ENCODE peak calls at places on chromosomes 11 and 22, in five cellular contexts. X is spleen, B is HCT116, Y is A549, I is choroid plexus epithelial cell. H is an unnamed sample.

GRCh38 chr11:46249103-46249942 is 28.1 kb upstream of the CREB3L1 start:
- DNase-seq in X (no peak), B (no peak), Y (no peak), I (peak), H (no peak)

GRCh38 chr11:67024410-67024809 is 1.5 kb downstream of the SYT12 start:
- DNase-seq in X (no peak), B (no peak), Y (no peak), I (no peak), H (peak)

GRCh38 chr22:26038365-26038764 is 130.9 kb upstream of the SEZ6L start:
- DNase-seq in X (no peak), B (no peak), Y (no peak), I (no peak), H (no peak)

GRCh38 chr11:25535462-25535861 is 796.5 kb upstream of the ANO3 start:
- DNase-seq in X (no peak), B (no peak), Y (no peak), I (peak), H (no peak)

GRCh38 chr22:24117942-24118341 is 63.3 kb upstream of the SUSD2 start:
- DNase-seq in X (no peak), B (no peak), Y (no peak), I (no peak), H (peak)

GRCh38 chr11:5624489-5625278 is at the start of gene TRIM34:
- DNase-seq in X (peak), B (no peak), Y (peak), I (peak), H (peak)

GRCh38 chr11:74672956-74673895 is 58.0 kb downstream of the CHRDL2 start:
- DNase-seq in X (peak), B (no peak), Y (peak), I (peak), H (peak)

GRCh38 chr22:22057617-22058378 is 75.2 kb upstream of the TOP3B start:
- DNase-seq in X (no peak), B (no peak), Y (no peak), I (no peak), H (no peak)

GRCh38 chr11:57047610-57048009 is 58.9 kb downstream of the OR5AK2 start:
- DNase-seq in X (no peak), B (no peak), Y (no peak), I (no peak), H (no peak)

GRCh38 chr22:35591696-35592417 is 25.3 kb downstream of the MB start:
- DNase-seq in X (no peak), B (no peak), Y (no peak), I (no peak), H (no peak)

GRCh38 chr11:62338218-62338617 is 970 bp downstream of the ASRGL1 start:
- DNase-seq in X (no peak), B (no peak), Y (no peak), I (no peak), H (no peak)

GRCh38 chr11:115406404-115406803 is 97.8 kb downstream of the CADM1 start:
- DNase-seq in X (no peak), B (no peak), Y (no peak), I (no peak), H (no peak)

GRCh38 chr22:37193629-37194191 is 5.7 kb upstream of the C1QTNF6 start:
- DNase-seq in X (no peak), B (no peak), Y (no peak), I (peak), H (peak)

GRCh38 chr11:64916040-64916847 is 765 bp downstream of the ATG2A start:
- DNase-seq in X (peak), B (no peak), Y (peak), I (peak), H (peak)

GRCh38 chr11:133360860-133361688 is 171.2 kb downstream of the OPCML start:
- DNase-seq in X (no peak), B (no peak), Y (no peak), I (no peak), H (no peak)

GRCh38 chr11:78313898-78314297 is 103.7 kb downstream of the GAB2 start:
- DNase-seq in X (no peak), B (no peak), Y (no peak), I (no peak), H (no peak)

GRCh38 chr11:78314753-78315152 is 102.9 kb downstream of the GAB2 start:
- DNase-seq in X (no peak), B (no peak), Y (no peak), I (no peak), H (no peak)

GRCh38 chr11:78312712-78313111 is 104.9 kb downstream of the GAB2 start:
- DNase-seq in X (no peak), B (no peak), Y (no peak), I (no peak), H (peak)

GRCh38 chr11:78313181-78313788 is 104.3 kb downstream of the GAB2 start:
- DNase-seq in X (no peak), B (peak), Y (no peak), I (peak), H (peak)

DNA sequence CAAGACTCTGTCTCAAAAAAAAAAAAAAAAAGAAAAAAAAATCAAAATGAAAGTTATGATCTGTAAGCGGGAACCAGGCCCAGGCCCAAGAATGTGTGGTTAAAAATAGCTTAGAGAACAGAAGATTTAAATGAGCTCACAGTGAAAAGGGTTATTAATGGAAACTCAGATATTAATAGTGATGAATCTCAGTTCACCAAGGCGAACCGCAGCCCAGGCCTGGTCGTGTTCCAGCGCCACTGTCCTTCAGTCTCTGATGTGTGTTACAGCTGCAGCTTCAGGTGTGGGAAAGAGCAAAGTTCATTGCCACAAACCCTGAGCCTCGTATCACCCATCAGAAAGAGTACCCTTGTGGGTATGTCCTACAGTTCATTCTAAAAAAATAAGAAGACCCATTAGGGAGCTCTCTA is 107.1 kb downstream of the GAB2 start:
- DNase-seq in X (no peak), B (no peak), Y (no peak), I (peak), H (peak)
- H3K4me3 ChIP-seq in X (no peak), B (no peak), Y (no peak), I (no peak), H (no peak)

DNA sequence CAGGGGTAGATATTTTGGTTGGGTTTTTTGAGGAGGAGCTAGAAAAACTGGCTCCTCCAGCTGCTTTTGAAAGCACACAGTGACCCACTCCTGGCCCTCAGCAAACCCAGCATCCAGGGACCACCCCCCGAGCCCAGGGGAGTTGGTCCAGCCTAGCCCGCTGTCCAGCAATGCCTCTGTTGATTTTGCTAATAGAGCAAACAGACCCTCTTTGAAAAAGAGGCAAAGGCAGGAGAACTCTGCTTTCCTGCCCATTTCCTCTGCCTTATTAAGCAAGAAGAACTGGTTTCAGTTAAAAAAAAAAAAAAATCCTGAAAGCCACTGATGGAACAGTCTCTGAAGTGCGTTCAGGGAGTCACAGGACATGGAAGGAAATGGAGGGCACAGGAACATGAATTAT is 25.3 kb downstream of the ABTB2 start:
- DNase-seq in X (no peak), B (no peak), Y (no peak), I (no peak), H (no peak)
- H3K4me3 ChIP-seq in X (no peak), B (no peak), Y (no peak), I (no peak), H (no peak)

DNA sequence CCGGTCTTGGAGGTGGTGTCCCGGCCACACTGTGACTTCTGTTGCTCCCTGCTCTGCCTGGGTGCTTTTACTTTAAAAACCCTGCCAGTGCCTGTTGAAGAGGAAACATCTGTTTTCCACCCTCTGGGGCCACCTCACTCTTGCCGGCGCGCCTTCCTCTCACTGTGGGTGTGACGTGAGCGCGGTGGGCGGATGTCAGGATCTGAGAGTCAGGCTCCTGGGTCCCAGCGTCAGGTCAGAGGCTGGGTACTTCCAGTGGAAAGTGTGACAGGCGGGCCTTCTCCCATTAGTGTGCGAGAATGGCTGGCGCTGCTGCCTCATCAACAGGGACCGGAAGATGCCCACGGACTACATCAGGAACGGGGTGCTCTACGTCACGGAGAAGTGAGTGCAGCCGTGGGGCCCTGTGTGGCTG is 54.2 kb downstream of the GRAMD4 start:
- DNase-seq in X (peak), B (no peak), Y (no peak), I (no peak), H (no peak)
- H3K4me3 ChIP-seq in X (peak), B (no peak), Y (no peak), I (no peak), H (no peak)

DNA sequence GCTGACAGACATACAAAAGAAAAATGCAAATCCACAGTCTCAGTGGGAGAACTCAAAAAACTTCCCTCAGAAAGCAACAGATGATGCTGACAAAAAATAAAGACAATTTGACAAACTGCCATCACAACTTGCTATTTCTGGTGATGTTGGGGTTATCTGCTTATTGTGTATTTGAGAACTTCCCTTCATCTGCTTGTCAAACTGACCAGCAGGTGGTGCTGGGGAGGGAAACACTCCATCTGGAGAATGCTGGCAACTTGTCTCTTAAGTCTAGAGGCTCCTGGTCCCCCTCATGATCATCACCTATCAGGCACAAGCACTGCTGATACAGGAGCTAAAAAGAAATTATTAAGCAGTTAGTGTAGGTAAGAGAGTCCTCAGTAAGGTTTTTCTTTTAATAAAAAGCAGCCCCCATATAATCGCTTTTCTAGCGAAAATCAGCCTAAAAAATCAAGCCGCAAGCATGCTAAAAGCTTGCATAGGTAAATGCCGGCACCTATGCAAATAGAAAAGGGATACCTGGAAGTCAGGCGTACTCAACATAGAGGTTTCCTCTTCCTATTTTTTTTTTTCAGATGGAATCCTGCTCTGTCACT is 9.8 kb upstream of the FAM111B start:
- DNase-seq in X (peak), B (peak), Y (no peak), I (peak), H (peak)
- H3K4me3 ChIP-seq in X (no peak), B (no peak), Y (no peak), I (no peak), H (no peak)

DNA sequence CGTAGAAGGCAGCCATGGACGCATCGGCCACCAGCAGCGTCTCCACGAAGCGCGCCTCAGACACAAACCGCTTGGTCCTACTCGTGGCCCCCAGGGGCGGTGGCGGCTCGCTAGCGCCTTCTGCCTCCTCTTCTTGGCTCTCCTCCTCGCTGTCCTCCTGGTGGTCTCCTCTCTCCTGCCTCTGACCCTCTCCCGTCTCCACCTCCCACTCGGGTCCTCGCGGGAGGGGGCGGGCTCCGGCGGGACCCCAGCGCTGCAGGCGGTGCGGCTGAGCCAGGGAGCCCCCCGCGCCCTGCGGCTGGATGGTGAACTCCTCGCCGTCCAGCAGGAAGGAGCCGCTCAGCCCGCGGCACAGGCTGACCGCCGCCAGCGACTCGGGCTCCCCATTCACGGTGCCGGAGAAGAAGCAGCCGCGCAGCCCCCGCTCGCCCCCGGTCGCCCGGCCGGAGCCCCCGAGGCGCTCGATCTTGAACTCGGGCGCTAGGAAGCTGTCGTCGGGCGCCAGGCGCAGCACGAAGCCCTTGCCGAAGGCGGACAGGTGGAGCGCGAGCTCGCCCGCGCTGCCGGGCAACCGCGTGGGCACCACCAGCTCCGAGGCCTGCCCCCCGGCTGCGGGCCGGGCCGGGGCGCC is 713 bp downstream of the ADAMTS8 start:
- DNase-seq in X (no peak), B (no peak), Y (no peak), I (no peak), H (peak)
- H3K4me3 ChIP-seq in X (peak), B (no peak), Y (peak), I (no peak), H (peak)

GRCh38 chr11:1771700-1772099 is 8.0 kb upstream of the CTSD start:
- DNase-seq in X (peak), B (no peak), Y (no peak), I (peak), H (peak)
- H3K4me3 ChIP-seq in X (no peak), B (no peak), Y (no peak), I (no peak), H (no peak)

H was measured in osteoblast.